ENCODE peak calls at places on chromosomes 13 and 19, in eight cellular contexts. One of them, this sample, is unnamed.

GRCh38 chr13:38753878-38754277 is 67.0 kb downstream of the FREM2 start:
- DNase-seq in hepatocyte: no peak
- DNase-seq in IMR-90: no peak
- DNase-seq in tibial nerve: no peak
- DNase-seq in heart right ventricle: no peak
- DNase-seq in brain microvascular endothelial cell: no peak
- DNase-seq in kidney: no peak
- DNase-seq in psoas muscle: no peak
- DNase-seq in this sample: no peak

GRCh38 chr19:2333027-2333806 is 4.7 kb downstream of the SPPL2B start:
- DNase-seq in psoas muscle: no peak
- DNase-seq in IMR-90: no peak
- DNase-seq in heart right ventricle: no peak
- DNase-seq in brain microvascular endothelial cell: no peak
- DNase-seq in hepatocyte: peak; percentile 50
- DNase-seq in tibial nerve: no peak
- DNase-seq in kidney: peak; percentile 81
- DNase-seq in this sample: no peak

GRCh38 chr13:50463662-50464061 is 379.8 kb downstream of the DLEU7 start:
- DNase-seq in brain microvascular endothelial cell: no peak
- DNase-seq in psoas muscle: no peak
- DNase-seq in heart right ventricle: no peak
- DNase-seq in tibial nerve: no peak
- DNase-seq in hepatocyte: no peak
- DNase-seq in kidney: no peak
- DNase-seq in IMR-90: no peak
- DNase-seq in this sample: no peak

GRCh38 chr13:27920677-27921420 is 1.0 kb downstream of the PDX1 start:
- DNase-seq in heart right ventricle: no peak
- DNase-seq in IMR-90: peak; percentile 6
- DNase-seq in psoas muscle: no peak
- DNase-seq in hepatocyte: no peak
- DNase-seq in brain microvascular endothelial cell: no peak
- DNase-seq in kidney: no peak
- DNase-seq in tibial nerve: no peak
- DNase-seq in this sample: no peak

GRCh38 chr19:3722443-3723109 is 14.4 kb downstream of the TJP3 start:
- DNase-seq in psoas muscle: no peak
- DNase-seq in tibial nerve: no peak
- DNase-seq in heart right ventricle: no peak
- DNase-seq in brain microvascular endothelial cell: no peak
- DNase-seq in hepatocyte: peak; percentile 84
- DNase-seq in IMR-90: no peak
- DNase-seq in kidney: no peak
- DNase-seq in this sample: no peak

GRCh38 chr13:32911506-32911905 is 104.7 kb upstream of the KL start:
- DNase-seq in kidney: no peak
- DNase-seq in psoas muscle: no peak
- DNase-seq in IMR-90: peak; percentile 57
- DNase-seq in hepatocyte: peak; percentile 32
- DNase-seq in heart right ventricle: no peak
- DNase-seq in brain microvascular endothelial cell: peak; percentile 51
- DNase-seq in tibial nerve: no peak
- DNase-seq in this sample: no peak

GRCh38 chr13:99686157-99686572 is 184.9 kb downstream of the TM9SF2 start:
- DNase-seq in kidney: no peak
- DNase-seq in tibial nerve: no peak
- DNase-seq in brain microvascular endothelial cell: peak; percentile 64
- DNase-seq in IMR-90: peak; percentile 4
- DNase-seq in psoas muscle: no peak
- DNase-seq in hepatocyte: peak; percentile 73
- DNase-seq in heart right ventricle: peak; percentile 40
- DNase-seq in this sample: no peak

GRCh38 chr13:25874907-25875306 is 176.9 kb downstream of the SHISA2 start:
- DNase-seq in IMR-90: no peak
- DNase-seq in psoas muscle: no peak
- DNase-seq in kidney: no peak
- DNase-seq in tibial nerve: no peak
- DNase-seq in hepatocyte: no peak
- DNase-seq in heart right ventricle: no peak
- DNase-seq in brain microvascular endothelial cell: no peak
- DNase-seq in this sample: no peak

GRCh38 chr19:43705729-43706128 is 10.1 kb upstream of the IRGC start:
- DNase-seq in hepatocyte: no peak
- DNase-seq in IMR-90: no peak
- DNase-seq in psoas muscle: no peak
- DNase-seq in brain microvascular endothelial cell: no peak
- DNase-seq in kidney: no peak
- DNase-seq in heart right ventricle: no peak
- DNase-seq in tibial nerve: no peak
- DNase-seq in this sample: no peak

GRCh38 chr19:30449673-30450072 is 77.5 kb downstream of the ZNF536 start:
- DNase-seq in hepatocyte: no peak
- DNase-seq in heart right ventricle: no peak
- DNase-seq in tibial nerve: no peak
- DNase-seq in IMR-90: no peak
- DNase-seq in psoas muscle: no peak
- DNase-seq in kidney: no peak
- DNase-seq in brain microvascular endothelial cell: no peak
- DNase-seq in this sample: no peak

DNA sequence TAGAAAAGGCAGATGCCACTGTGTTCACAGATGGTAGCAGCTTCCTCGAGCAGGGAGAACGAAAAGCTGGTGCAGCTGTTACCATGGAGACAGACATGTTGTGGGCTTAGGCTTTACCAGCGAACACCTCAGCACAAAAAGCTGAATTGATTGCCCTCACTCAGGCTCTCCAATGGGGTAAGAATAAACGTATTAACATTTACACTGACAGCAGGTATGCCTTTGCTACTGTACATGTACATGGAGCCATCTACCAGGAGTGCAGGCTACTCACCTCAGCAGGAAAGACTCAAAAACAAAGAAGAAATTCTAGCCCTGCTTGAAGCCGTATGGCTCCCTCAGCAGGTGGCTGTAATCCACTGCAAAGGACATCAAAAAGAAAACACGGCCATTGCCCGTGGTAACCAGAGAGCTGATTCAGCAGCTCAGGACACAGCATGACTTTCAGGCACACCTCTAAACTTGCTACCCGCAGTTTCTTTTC is 197.7 kb downstream of the ZNF737 start:
- DNase-seq in psoas muscle: no peak
- DNase-seq in heart right ventricle: no peak
- DNase-seq in tibial nerve: no peak
- DNase-seq in hepatocyte: peak; percentile 37
- DNase-seq in kidney: no peak
- DNase-seq in IMR-90: no peak
- DNase-seq in brain microvascular endothelial cell: no peak
- DNase-seq in this sample: no peak
- H3K4me3 ChIP-seq in psoas muscle: no peak overlapping the region
- H3K4me3 ChIP-seq in heart right ventricle: no peak overlapping the region
- H3K4me3 ChIP-seq in tibial nerve: no peak overlapping the region
- H3K4me3 ChIP-seq in hepatocyte: no peak overlapping the region
- H3K4me3 ChIP-seq in kidney: no peak overlapping the region
- H3K4me3 ChIP-seq in IMR-90: no peak overlapping the region
- H3K4me3 ChIP-seq in brain microvascular endothelial cell: no peak overlapping the region
- H3K4me3 ChIP-seq in this sample: no peak overlapping the region

GRCh38 chr13:101576977-101577376 is 124.5 kb downstream of the ITGBL1 start:
- DNase-seq in tibial nerve: no peak
- DNase-seq in kidney: no peak
- DNase-seq in hepatocyte: peak; percentile 41
- DNase-seq in brain microvascular endothelial cell: no peak
- DNase-seq in psoas muscle: no peak
- DNase-seq in heart right ventricle: no peak
- DNase-seq in IMR-90: no peak
- DNase-seq in this sample: no peak
- TF ChIP-seq CTCF in tibial nerve: no peak
- TF ChIP-seq CTCF in kidney: no peak
- TF ChIP-seq CTCF in hepatocyte: no peak
- TF ChIP-seq CTCF in brain microvascular endothelial cell: no peak
- TF ChIP-seq CTCF in psoas muscle: no peak
- TF ChIP-seq CTCF in heart right ventricle: no peak
- TF ChIP-seq CTCF in IMR-90: no peak
- TF ChIP-seq CTCF in this sample: no peak

DNA sequence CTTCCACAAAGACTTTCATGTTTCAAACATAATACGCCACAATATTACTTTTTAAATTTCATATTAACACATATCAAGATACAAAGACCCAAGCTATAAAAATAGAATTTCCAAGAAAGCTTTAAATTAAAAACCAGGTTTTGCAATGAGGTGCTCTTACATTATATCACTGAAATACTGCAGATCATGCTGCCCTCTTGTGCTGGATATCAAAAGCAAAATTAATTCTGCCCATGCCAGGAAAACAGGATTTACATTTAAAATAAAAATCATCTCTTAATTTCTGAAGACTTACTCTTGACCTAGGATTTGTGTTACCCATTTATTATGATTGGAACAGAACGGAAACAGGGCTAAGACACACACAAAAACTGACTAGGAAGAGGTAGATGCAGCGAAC is 145.0 kb downstream of the ABCC4 start:
- DNase-seq in tibial nerve: no peak
- DNase-seq in IMR-90: peak; percentile 17
- DNase-seq in psoas muscle: no peak
- DNase-seq in hepatocyte: no peak
- DNase-seq in heart right ventricle: no peak
- DNase-seq in kidney: no peak
- DNase-seq in brain microvascular endothelial cell: peak; percentile 36
- DNase-seq in this sample: no peak
- H3K36me3 ChIP-seq in tibial nerve: no peaks in the 10 kb centered on the region
- H3K36me3 ChIP-seq in IMR-90: peaks cover 20% of the 10 kb centered on the region
- H3K36me3 ChIP-seq in psoas muscle: no peaks in the 10 kb centered on the region
- H3K36me3 ChIP-seq in hepatocyte: no peaks in the 10 kb centered on the region
- H3K36me3 ChIP-seq in heart right ventricle: peaks cover 17% of the 10 kb centered on the region
- H3K36me3 ChIP-seq in kidney: no peaks in the 10 kb centered on the region
- H3K36me3 ChIP-seq in brain microvascular endothelial cell: no peaks in the 10 kb centered on the region
- H3K36me3 ChIP-seq in this sample: no peaks in the 10 kb centered on the region

GRCh38 chr19:42175335-42175734 is 42.1 kb downstream of the DEDD2 start:
- DNase-seq in kidney: no peak
- DNase-seq in IMR-90: no peak
- DNase-seq in heart right ventricle: no peak
- DNase-seq in psoas muscle: no peak
- DNase-seq in brain microvascular endothelial cell: no peak
- DNase-seq in hepatocyte: no peak
- DNase-seq in tibial nerve: no peak
- DNase-seq in this sample: no peak
- H3K4me3 ChIP-seq in kidney: no peak overlapping the region
- H3K4me3 ChIP-seq in IMR-90: no peak overlapping the region
- H3K4me3 ChIP-seq in heart right ventricle: no peak overlapping the region
- H3K4me3 ChIP-seq in psoas muscle: no peak overlapping the region
- H3K4me3 ChIP-seq in brain microvascular endothelial cell: no peak overlapping the region
- H3K4me3 ChIP-seq in hepatocyte: no peak overlapping the region
- H3K4me3 ChIP-seq in tibial nerve: no peak overlapping the region
- H3K4me3 ChIP-seq in this sample: no peak overlapping the region

DNA sequence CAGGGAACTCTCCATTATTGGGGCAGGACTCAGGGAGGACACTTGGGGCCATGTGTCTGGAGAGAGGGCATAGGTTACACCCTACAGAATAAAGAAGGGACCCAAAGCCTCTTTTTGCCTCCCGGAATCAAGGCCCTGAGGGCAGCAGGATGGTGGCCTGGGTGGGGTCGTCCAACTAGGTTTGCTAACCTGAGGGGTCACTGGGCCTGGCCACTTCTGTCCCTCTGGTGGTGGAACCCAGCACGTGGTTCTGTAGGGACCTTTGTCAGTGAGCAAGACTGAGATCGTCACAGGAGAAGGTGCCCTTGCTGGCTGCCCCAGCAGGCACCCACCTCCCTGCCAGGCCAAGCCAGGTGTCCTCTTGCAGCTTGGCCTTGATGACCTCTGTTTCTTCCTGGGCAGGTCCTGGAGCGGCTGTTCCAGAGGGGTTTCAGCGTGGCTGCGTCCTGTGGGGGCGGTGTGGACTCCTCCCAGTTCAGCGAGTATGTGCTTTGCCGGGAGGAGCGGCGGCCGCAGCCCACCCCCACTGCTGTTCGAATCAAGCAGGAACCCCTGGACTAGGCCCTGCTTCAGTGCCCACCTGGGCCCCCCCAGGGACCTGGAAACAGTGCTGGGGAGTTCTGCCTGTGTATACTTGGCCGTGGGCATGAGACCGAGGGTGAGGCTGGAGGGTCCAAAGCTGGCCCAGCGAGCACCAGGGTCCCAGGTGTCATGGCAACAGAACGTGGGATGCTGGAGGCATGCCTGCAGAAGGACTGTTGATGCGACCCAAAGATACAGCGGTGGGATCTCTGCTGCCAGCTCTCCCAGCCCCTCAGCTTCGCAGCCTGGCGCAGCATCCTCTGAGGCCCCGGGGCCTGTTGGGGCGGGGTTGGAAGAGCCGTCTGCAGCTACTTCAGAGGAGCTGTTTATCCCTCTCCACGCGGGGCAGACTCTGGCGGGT is 16.0 kb downstream of the KCTD15 start:
- DNase-seq in brain microvascular endothelial cell: no peak
- DNase-seq in psoas muscle: no peak
- DNase-seq in hepatocyte: no peak
- DNase-seq in heart right ventricle: no peak
- DNase-seq in kidney: peak; percentile 71
- DNase-seq in tibial nerve: no peak
- DNase-seq in IMR-90: no peak
- DNase-seq in this sample: peak; percentile 64
- TF ChIP-seq CTCF in brain microvascular endothelial cell: no peak
- TF ChIP-seq CTCF in psoas muscle: no peak
- TF ChIP-seq CTCF in hepatocyte: no peak
- TF ChIP-seq CTCF in heart right ventricle: no peak
- TF ChIP-seq CTCF in kidney: no peak
- TF ChIP-seq CTCF in tibial nerve: no peak
- TF ChIP-seq CTCF in IMR-90: no peak
- TF ChIP-seq CTCF in this sample: no peak

GRCh38 chr19:8253678-8254077 is 44.5 kb downstream of the CERS4 start:
- DNase-seq in kidney: no peak
- DNase-seq in hepatocyte: no peak
- DNase-seq in psoas muscle: no peak
- DNase-seq in IMR-90: peak; percentile 23
- DNase-seq in tibial nerve: no peak
- DNase-seq in heart right ventricle: no peak
- DNase-seq in brain microvascular endothelial cell: no peak
- DNase-seq in this sample: no peak
- H3K36me3 ChIP-seq in kidney: peaks cover 10% of the 10 kb centered on the region
- H3K36me3 ChIP-seq in hepatocyte: no peaks in the 10 kb centered on the region
- H3K36me3 ChIP-seq in psoas muscle: no peaks in the 10 kb centered on the region
- H3K36me3 ChIP-seq in IMR-90: peaks cover 6% of the 10 kb centered on the region
- H3K36me3 ChIP-seq in tibial nerve: peaks cover 4% of the 10 kb centered on the region
- H3K36me3 ChIP-seq in heart right ventricle: peaks cover 28% of the 10 kb centered on the region
- H3K36me3 ChIP-seq in brain microvascular endothelial cell: no peaks in the 10 kb centered on the region
- H3K36me3 ChIP-seq in this sample: peaks cover 44% of the 10 kb centered on the region

GRCh38 chr13:24261566-24261965 is 47.8 kb upstream of the C1QTNF9 start:
- DNase-seq in IMR-90: no peak
- DNase-seq in heart right ventricle: no peak
- DNase-seq in brain microvascular endothelial cell: no peak
- DNase-seq in psoas muscle: no peak
- DNase-seq in kidney: no peak
- DNase-seq in hepatocyte: no peak
- DNase-seq in tibial nerve: no peak
- DNase-seq in this sample: no peak
- H3K4me3 ChIP-seq in IMR-90: no peak overlapping the region
- H3K4me3 ChIP-seq in heart right ventricle: no peak overlapping the region
- H3K4me3 ChIP-seq in brain microvascular endothelial cell: no peak overlapping the region
- H3K4me3 ChIP-seq in psoas muscle: no peak overlapping the region
- H3K4me3 ChIP-seq in kidney: no peak overlapping the region
- H3K4me3 ChIP-seq in hepatocyte: no peak overlapping the region
- H3K4me3 ChIP-seq in tibial nerve: no peak overlapping the region
- H3K4me3 ChIP-seq in this sample: no peak overlapping the region

DNA sequence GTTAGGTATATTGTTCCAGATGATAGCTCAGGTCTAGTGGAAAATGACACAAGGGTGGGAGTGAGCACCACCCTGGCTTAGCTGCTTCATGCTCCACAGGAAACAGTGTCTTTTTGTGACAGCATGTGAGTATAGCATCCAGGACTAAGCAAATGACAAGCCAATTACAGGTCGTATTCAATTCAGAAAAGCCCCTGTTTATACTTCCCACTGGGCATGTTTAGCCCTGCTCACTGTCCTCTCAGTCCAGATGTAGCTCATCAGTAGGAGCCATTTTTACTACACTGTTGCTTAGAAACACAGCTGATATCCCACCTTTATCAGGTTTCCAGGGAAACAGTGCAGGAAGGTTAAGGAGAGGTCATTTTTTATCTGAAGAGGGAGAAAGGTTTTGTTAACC is 8.0 kb downstream of the ABHD13 start:
- DNase-seq in kidney: no peak
- DNase-seq in hepatocyte: peak; percentile 17
- DNase-seq in heart right ventricle: no peak
- DNase-seq in tibial nerve: no peak
- DNase-seq in IMR-90: no peak
- DNase-seq in brain microvascular endothelial cell: no peak
- DNase-seq in psoas muscle: no peak
- DNase-seq in this sample: no peak
- TF ChIP-seq CTCF in kidney: no peak
- TF ChIP-seq CTCF in hepatocyte: no peak
- TF ChIP-seq CTCF in heart right ventricle: no peak
- TF ChIP-seq CTCF in tibial nerve: no peak
- TF ChIP-seq CTCF in IMR-90: no peak
- TF ChIP-seq CTCF in brain microvascular endothelial cell: no peak
- TF ChIP-seq CTCF in psoas muscle: no peak
- TF ChIP-seq CTCF in this sample: no peak

This sample was measured in suprapubic skin.